ENCODE peak calls at places on chromosomes 16 and 17, in five cellular contexts. One of them, this sample, is unnamed.

GRCh38 chr17:47205419-47205963 is 3.7 kb upstream of the MYL4 start:
- DNase-seq in hypothalamus: no peak
- DNase-seq in stimulated activated CD8-positive, alpha-beta memory T cell treated with anti-CD3 and anti-CD28 coated beads, Interleukin-7, amount 100 ng/mL, for 1 hour: no peak
- DNase-seq in T47D: no peak
- DNase-seq in cardiac septum: no peak
- DNase-seq in this sample: no peak

GRCh38 chr17:81552244-81553017 is at the start of gene FAAP100:
- DNase-seq in stimulated activated CD8-positive, alpha-beta memory T cell treated with anti-CD3 and anti-CD28 coated beads, Interleukin-7, amount 100 ng/mL, for 1 hour: peak; percentile 70
- DNase-seq in T47D: peak; percentile 95
- DNase-seq in hypothalamus: peak; percentile 62
- DNase-seq in cardiac septum: peak; percentile 90
- DNase-seq in this sample: peak; percentile 79

GRCh38 chr17:49843774-49844350 is 4.0 kb downstream of the TAC4 start:
- DNase-seq in cardiac septum: no peak
- DNase-seq in T47D: peak; percentile 49
- DNase-seq in hypothalamus: no peak
- DNase-seq in stimulated activated CD8-positive, alpha-beta memory T cell treated with anti-CD3 and anti-CD28 coated beads, Interleukin-7, amount 100 ng/mL, for 1 hour: no peak
- DNase-seq in this sample: no peak

GRCh38 chr16:1152123-1152638 is 725 bp upstream of the CACNA1H start:
- DNase-seq in stimulated activated CD8-positive, alpha-beta memory T cell treated with anti-CD3 and anti-CD28 coated beads, Interleukin-7, amount 100 ng/mL, for 1 hour: no peak
- DNase-seq in cardiac septum: no peak
- DNase-seq in T47D: no peak
- DNase-seq in hypothalamus: no peak
- DNase-seq in this sample: no peak

GRCh38 chr16:46482895-46483294 is 138.3 kb downstream of the SHCBP1 start:
- DNase-seq in T47D: peak; percentile 3
- DNase-seq in stimulated activated CD8-positive, alpha-beta memory T cell treated with anti-CD3 and anti-CD28 coated beads, Interleukin-7, amount 100 ng/mL, for 1 hour: no peak
- DNase-seq in cardiac septum: no peak
- DNase-seq in hypothalamus: no peak
- DNase-seq in this sample: no peak

GRCh38 chr17:31859487-31860008 is 504 bp upstream of the COPRS start:
- DNase-seq in hypothalamus: no peak
- DNase-seq in stimulated activated CD8-positive, alpha-beta memory T cell treated with anti-CD3 and anti-CD28 coated beads, Interleukin-7, amount 100 ng/mL, for 1 hour: no peak
- DNase-seq in T47D: no peak
- DNase-seq in cardiac septum: no peak
- DNase-seq in this sample: no peak

GRCh38 chr17:35129154-35129972 is 7.9 kb downstream of the FNDC8 start:
- DNase-seq in cardiac septum: no peak
- DNase-seq in hypothalamus: no peak
- DNase-seq in stimulated activated CD8-positive, alpha-beta memory T cell treated with anti-CD3 and anti-CD28 coated beads, Interleukin-7, amount 100 ng/mL, for 1 hour: no peak
- DNase-seq in T47D: no peak
- DNase-seq in this sample: no peak

GRCh38 chr16:736936-737481 is 3.8 kb downstream of the CIAO3 start:
- DNase-seq in hypothalamus: no peak
- DNase-seq in T47D: no peak
- DNase-seq in cardiac septum: no peak
- DNase-seq in stimulated activated CD8-positive, alpha-beta memory T cell treated with anti-CD3 and anti-CD28 coated beads, Interleukin-7, amount 100 ng/mL, for 1 hour: no peak
- DNase-seq in this sample: peak; percentile 62

GRCh38 chr17:48066656-48067055 is 18.5 kb downstream of the NFE2L1 start:
- DNase-seq in T47D: no peak
- DNase-seq in stimulated activated CD8-positive, alpha-beta memory T cell treated with anti-CD3 and anti-CD28 coated beads, Interleukin-7, amount 100 ng/mL, for 1 hour: no peak
- DNase-seq in hypothalamus: no peak
- DNase-seq in cardiac septum: no peak
- DNase-seq in this sample: no peak

GRCh38 chr17:3750926-3751325 is 27.2 kb downstream of the HASPIN start:
- DNase-seq in T47D: no peak
- DNase-seq in cardiac septum: no peak
- DNase-seq in hypothalamus: no peak
- DNase-seq in stimulated activated CD8-positive, alpha-beta memory T cell treated with anti-CD3 and anti-CD28 coated beads, Interleukin-7, amount 100 ng/mL, for 1 hour: no peak
- DNase-seq in this sample: no peak

GRCh38 chr17:17567631-17568030 is 23.9 kb downstream of the PEMT start:
- DNase-seq in hypothalamus: no peak
- DNase-seq in stimulated activated CD8-positive, alpha-beta memory T cell treated with anti-CD3 and anti-CD28 coated beads, Interleukin-7, amount 100 ng/mL, for 1 hour: no peak
- DNase-seq in T47D: no peak
- DNase-seq in cardiac septum: peak; percentile 87
- DNase-seq in this sample: no peak

GRCh38 chr16:56610017-56610608 is 1.7 kb downstream of the MT2A start:
- DNase-seq in stimulated activated CD8-positive, alpha-beta memory T cell treated with anti-CD3 and anti-CD28 coated beads, Interleukin-7, amount 100 ng/mL, for 1 hour: no peak
- DNase-seq in cardiac septum: no peak
- DNase-seq in T47D: no peak
- DNase-seq in hypothalamus: no peak
- DNase-seq in this sample: peak; percentile 89

GRCh38 chr16:51967566-51967965 is 579.4 kb downstream of the TOX3 start:
- DNase-seq in hypothalamus: no peak
- DNase-seq in T47D: no peak
- DNase-seq in stimulated activated CD8-positive, alpha-beta memory T cell treated with anti-CD3 and anti-CD28 coated beads, Interleukin-7, amount 100 ng/mL, for 1 hour: no peak
- DNase-seq in cardiac septum: no peak
- DNase-seq in this sample: no peak

This sample was measured in RWPE2.